ENCODE peak calls at places on chromosomes 12 and 14, in four cellular contexts. B is EL, J is neural progenitor cell, E is T-helper 9 cell. Y is an unnamed sample.

GRCh38 chr12:56234746-56235436 is 5.0 kb downstream of the SLC39A5 start:
- DNase-seq in B (no peak), J (no peak), E (no peak), Y (no peak)

GRCh38 chr14:62347658-62348057 is 585.4 kb downstream of the SNAPC1 start:
- DNase-seq in B (no peak), J (no peak), E (no peak), Y (no peak)

GRCh38 chr14:45104571-45104970 is 20.7 kb downstream of the PRPF39 start:
- DNase-seq in B (no peak), J (no peak), E (no peak), Y (no peak)

GRCh38 chr14:57464013-57464730 is 29.5 kb downstream of the CCDC198 start:
- DNase-seq in B (no peak), J (no peak), E (no peak), Y (no peak)

GRCh38 chr14:64673748-64674147 is 30.5 kb upstream of the PLEKHG3 start:
- DNase-seq in B (no peak), J (no peak), E (peak), Y (no peak)

GRCh38 chr12:52813885-52814709 is at the start of gene KRT4:
- DNase-seq in B (peak), J (no peak), E (no peak), Y (no peak)

GRCh38 chr14:55313480-55313879 is 42.3 kb downstream of the FBXO34 start:
- DNase-seq in B (no peak), J (no peak), E (no peak), Y (no peak)

GRCh38 chr14:101878222-101879211 is 85.9 kb upstream of the DYNC1H1 start:
- DNase-seq in B (no peak), J (no peak), E (no peak), Y (peak)

GRCh38 chr14:50951032-50951431 is 6.7 kb upstream of the PYGL start:
- DNase-seq in B (no peak), J (no peak), E (no peak), Y (no peak)

GRCh38 chr12:9669534-9669933 is at the start of gene CLEC2D:
- DNase-seq in B (no peak), J (no peak), E (no peak), Y (no peak)

GRCh38 chr14:91123201-91123600 is 9.3 kb downstream of the DGLUCY start:
- DNase-seq in B (no peak), J (no peak), E (no peak), Y (no peak)

GRCh38 chr12:77229640-77230442 is 164.5 kb upstream of the E2F7 start:
- DNase-seq in B (no peak), J (no peak), E (no peak), Y (peak)

GRCh38 chr12:122116707-122117535 is 38.4 kb downstream of the MLXIP start:
- DNase-seq in B (no peak), J (no peak), E (no peak), Y (no peak)

GRCh38 chr12:132506730-132507538 is 17.0 kb downstream of the FBRSL1 start:
- DNase-seq in B (peak), J (no peak), E (peak), Y (peak)

Y was measured in dermis blood vessel endothelial cell.